ENCODE peak calls at places on chromosomes 3 and 15, in eight cellular contexts. O is astrocyte of the spinal cord, I is fibroblast of lung, B is endothelial cell, N is neural progenitor cell, A is CD14-positive monocyte, K is GM12865, C is HFFc6. D is an unnamed sample.

GRCh38 chr3:185162634-185163033 is 9.8 kb upstream of the C3orf70 start:
- DNase-seq in O (no peak), I (no peak), B (no peak), N (no peak), A (no peak), K (no peak), C (no peak), D (no peak)

GRCh38 chr15:58415636-58416035 is 16.2 kb upstream of the LIPC start:
- DNase-seq in O (no peak), I (peak), B (no peak), N (no peak), A (no peak), K (no peak), C (no peak), D (no peak)

GRCh38 chr3:126360714-126361060 is 3.5 kb upstream of the KLF15 start:
- DNase-seq in O (no peak), I (no peak), B (no peak), N (no peak), A (peak), K (no peak), C (no peak), D (no peak)

GRCh38 chr3:175384569-175384968 is 525.4 kb downstream of the NAALADL2 start:
- DNase-seq in O (no peak), I (no peak), B (no peak), N (no peak), A (no peak), K (no peak), C (no peak), D (no peak)

GRCh38 chr3:104437131-104437750 is 929.5 kb upstream of the ALCAM start:
- DNase-seq in O (peak), I (peak), B (no peak), N (no peak), A (no peak), K (no peak), C (peak), D (no peak)

GRCh38 chr3:183430325-183430957 is 2.0 kb upstream of the MCF2L2 start:
- DNase-seq in O (no peak), I (no peak), B (no peak), N (no peak), A (no peak), K (peak), C (no peak), D (no peak)

GRCh38 chr3:188948658-188949400 is 222.9 kb upstream of the TPRG1 start:
- DNase-seq in O (peak), I (peak), B (no peak), N (no peak), A (peak), K (no peak), C (peak), D (no peak)

GRCh38 chr15:28977377-28978010 is 91.7 kb downstream of the APBA2 start:
- DNase-seq in O (peak), I (peak), B (no peak), N (peak), A (no peak), K (no peak), C (peak), D (no peak)

GRCh38 chr3:164320962-164321361 is 757.3 kb downstream of the SI start:
- DNase-seq in O (no peak), I (no peak), B (no peak), N (no peak), A (no peak), K (no peak), C (no peak), D (no peak)

GRCh38 chr3:136146981-136147729 is 49.0 kb downstream of the MSL2 start:
- DNase-seq in O (no peak), I (no peak), B (no peak), N (no peak), A (no peak), K (no peak), C (no peak), D (no peak)

GRCh38 chr15:52097176-52097575 is 15.4 kb downstream of the BCL2L10 start:
- DNase-seq in O (no peak), I (no peak), B (no peak), N (no peak), A (no peak), K (no peak), C (no peak), D (no peak)

GRCh38 chr3:162718697-162719096 is 1222.1 kb downstream of the OTOL1 start:
- DNase-seq in O (peak), I (peak), B (no peak), N (no peak), A (no peak), K (no peak), C (no peak), D (no peak)

GRCh38 chr15:33975023-33975565 is 6.8 kb downstream of the CHRM5 start:
- DNase-seq in O (no peak), I (peak), B (no peak), N (no peak), A (no peak), K (no peak), C (no peak), D (peak)

GRCh38 chr3:128800241-128801187 is 74.5 kb downstream of the RAB7A start:
- DNase-seq in O (peak), I (no peak), B (no peak), N (no peak), A (no peak), K (peak), C (no peak), D (no peak)

GRCh38 chr15:34161329-34161953 is 48.5 kb downstream of the KATNBL1 start:
- DNase-seq in O (no peak), I (no peak), B (no peak), N (no peak), A (no peak), K (no peak), C (no peak), D (peak)

GRCh38 chr3:48247401-48247807 is 6.5 kb downstream of the ZNF589 start:
- DNase-seq in O (no peak), I (no peak), B (no peak), N (no peak), A (no peak), K (no peak), C (no peak), D (no peak)

GRCh38 chr3:195260286-195260905 is 10.6 kb downstream of the XXYLT1 start:
- DNase-seq in O (no peak), I (no peak), B (no peak), N (peak), A (peak), K (peak), C (no peak), D (no peak)

GRCh38 chr3:125219261-125219701 is 6.7 kb upstream of the SLC12A8 start:
- DNase-seq in O (no peak), I (no peak), B (no peak), N (peak), A (no peak), K (no peak), C (no peak), D (no peak)

GRCh38 chr15:80090879-80091503 is 31.5 kb downstream of the ZFAND6 start:
- DNase-seq in O (no peak), I (no peak), B (no peak), N (no peak), A (no peak), K (no peak), C (no peak), D (no peak)

GRCh38 chr3:123353852-123354238 is 95.0 kb downstream of the ADCY5 start:
- DNase-seq in O (peak), I (no peak), B (no peak), N (no peak), A (no peak), K (no peak), C (peak), D (no peak)

GRCh38 chr3:12014613-12015012 is 10.4 kb downstream of the SYN2 start:
- DNase-seq in O (no peak), I (no peak), B (no peak), N (no peak), A (no peak), K (no peak), C (no peak), D (no peak)

GRCh38 chr3:119518026-119518425 is 19.7 kb downstream of the TIMMDC1 start:
- DNase-seq in O (no peak), I (no peak), B (no peak), N (no peak), A (no peak), K (no peak), C (no peak), D (no peak)

GRCh38 chr3:109930592-109930991 is 593.2 kb upstream of the DPPA4 start:
- DNase-seq in O (no peak), I (peak), B (no peak), N (no peak), A (no peak), K (no peak), C (no peak), D (no peak)

GRCh38 chr3:107106907-107107306 is 270.3 kb upstream of the CCDC54 start:
- DNase-seq in O (no peak), I (no peak), B (no peak), N (no peak), A (no peak), K (no peak), C (no peak), D (no peak)

GRCh38 chr15:93333826-93334225 is 244.8 kb upstream of the RGMA start:
- DNase-seq in O (no peak), I (no peak), B (peak), N (peak), A (no peak), K (peak), C (no peak), D (no peak)

GRCh38 chr3:152305075-152305474 is 36.3 kb downstream of the MBNL1 start:
- DNase-seq in O (no peak), I (no peak), B (no peak), N (peak), A (no peak), K (no peak), C (no peak), D (no peak)

GRCh38 chr3:112671930-112672715 is 31.2 kb upstream of the CCDC80 start:
- DNase-seq in O (peak), I (peak), B (no peak), N (no peak), A (no peak), K (no peak), C (peak), D (no peak)

GRCh38 chr3:116386168-116386567 is 59.1 kb downstream of the LSAMP start:
- DNase-seq in O (no peak), I (no peak), B (no peak), N (no peak), A (no peak), K (no peak), C (no peak), D (no peak)

GRCh38 chr15:69648775-69649735 is 196.4 kb downstream of the RPLP1 start:
- DNase-seq in O (no peak), I (no peak), B (no peak), N (peak), A (no peak), K (no peak), C (no peak), D (no peak)

GRCh38 chr3:189794518-189794917 is 163.3 kb downstream of the TP63 start:
- DNase-seq in O (no peak), I (no peak), B (no peak), N (no peak), A (no peak), K (no peak), C (no peak), D (no peak)

GRCh38 chr3:36714343-36714742 is 50.0 kb downstream of the DCLK3 start:
- DNase-seq in O (peak), I (no peak), B (no peak), N (no peak), A (no peak), K (no peak), C (peak), D (no peak)

GRCh38 chr3:128329491-128330300 is 137.0 kb downstream of the DNAJB8 start:
- DNase-seq in O (no peak), I (no peak), B (no peak), N (no peak), A (no peak), K (no peak), C (no peak), D (no peak)

GRCh38 chr3:192444791-192445106 is 282.6 kb downstream of the FGF12 start:
- DNase-seq in O (no peak), I (no peak), B (no peak), N (no peak), A (no peak), K (no peak), C (no peak), D (no peak)
- TF ChIP-seq CTCF in O (no peak), I (no peak), B (peak), N (no peak), A (peak), K (no peak), C (peak), D (peak)

GRCh38 chr15:50685976-50686467 is 575 bp downstream of the TRPM7 start:
- DNase-seq in O (peak), I (peak), B (peak), N (peak), A (no peak), K (peak), C (peak), D (peak)
- TF ChIP-seq CTCF in O (peak), I (no peak), B (no peak), N (no peak), A (no peak), K (no peak), C (no peak), D (no peak)

GRCh38 chr15:68372291-68372811 is 59.6 kb downstream of the ITGA11 start:
- DNase-seq in O (peak), I (peak), B (peak), N (peak), A (no peak), K (peak), C (peak), D (no peak)
- TF ChIP-seq CTCF in O (peak), I (peak), B (peak), N (peak), A (no peak), K (peak), C (peak), D (peak)

GRCh38 chr3:187061748-187062147 is 77.5 kb downstream of the RPL39L start:
- DNase-seq in O (no peak), I (no peak), B (no peak), N (no peak), A (no peak), K (no peak), C (no peak), D (no peak)
- TF ChIP-seq CTCF in O (no peak), I (no peak), B (no peak), N (no peak), A (no peak), K (no peak), C (no peak), D (no peak)

GRCh38 chr3:69386535-69387385 is 872 bp upstream of the FRMD4B start:
- DNase-seq in O (no peak), I (no peak), B (no peak), N (peak), A (no peak), K (no peak), C (no peak), D (no peak)
- TF ChIP-seq CTCF in O (no peak), I (no peak), B (no peak), N (no peak), A (no peak), K (no peak), C (no peak), D (no peak)

D was measured in OCI-LY7.